ENCODE peak calls at places on chromosome 6, in eight cellular contexts. S is AG20443; F is hypothalamus; Y is omental fat pad; Z is stimulated activated CD4-positive, alpha-beta T cell treated with anti-CD3 and anti-CD28 coated beads, Interleukin-4, amount 100 ng/mL, for 1 hour; D is activated naive CD8-positive, alpha-beta T cell treated with anti-CD3 and anti-CD28 coated beads, Interleukin-2, amount 50 U/mL, for 24 hours; C is endothelial cell of umbilical vein; L is tibial nerve. J is an unnamed sample.

GRCh38 chr6:113857565-113858066 is 471 bp downstream of the MARCKS start:
- DNase-seq in S (peak; percentile 40), C (no peak), F (no peak), Z (no peak), D (no peak), Y (no peak), L (peak; percentile 32), J (no peak)

GRCh38 chr6:165042912-165043311 is 266.5 kb downstream of the C6orf118 start:
- DNase-seq in S (no peak), F (no peak), Z (no peak), L (no peak), D (no peak), Y (no peak), C (no peak), J (no peak)

GRCh38 chr6:7528565-7528964 is 12.9 kb upstream of the DSP start:
- DNase-seq in S (peak; percentile 81), F (no peak), Y (no peak), C (no peak), L (no peak), D (no peak), Z (no peak), J (no peak)

GRCh38 chr6:63573899-63574553 is 1.7 kb downstream of the LOC128125822 start:
- DNase-seq in Z (peak; percentile 29), L (peak; percentile 34), Y (no peak), F (no peak), C (peak; percentile 77), S (peak; percentile 46), D (peak; percentile 39), J (peak; percentile 8)

GRCh38 chr6:163354085-163354484 is 60.4 kb upstream of the QKI start:
- DNase-seq in F (no peak), C (peak; percentile 60), Z (no peak), L (no peak), S (peak; percentile 51), D (no peak), Y (no peak), J (no peak)

GRCh38 chr6:15658345-15658744 is 4.5 kb downstream of the DTNBP1 start:
- DNase-seq in Y (no peak), F (no peak), L (no peak), D (no peak), C (no peak), S (no peak), Z (no peak), J (no peak)

GRCh38 chr6:156515242-156515641 is 261.9 kb upstream of the ARID1B start:
- DNase-seq in S (no peak), D (no peak), F (no peak), Y (no peak), Z (no peak), C (no peak), L (no peak), J (no peak)

GRCh38 chr6:105243487-105243886 is 63.7 kb upstream of the POPDC3 start:
- DNase-seq in F (no peak), Z (no peak), D (no peak), Y (no peak), L (no peak), S (no peak), C (no peak), J (no peak)

GRCh38 chr6:136288566-136289326 is 900 bp downstream of the BCLAF1 start:
- DNase-seq in F (peak; percentile 61), Z (peak; percentile 75), S (peak; percentile 87), D (peak; percentile 73), L (peak; percentile 71), C (peak; percentile 92), Y (peak; percentile 68), J (peak; percentile 90)